ENCODE peak calls at places on chromosomes 1 and 21, in four cellular contexts. Q, P, L and Y are unnamed samples.

GRCh38 chr1:94422115-94422820 is 4.1 kb downstream of the ABCD3 start:
- DNase-seq in L (no peak), P (no peak), Q (no peak), Y (no peak)

GRCh38 chr21:29372063-29372802 is 73.5 kb downstream of the BACH1 start:
- DNase-seq in P (peak), L (peak), Q (peak), Y (peak)

GRCh38 chr1:236590553-236591150 is 13.7 kb downstream of the HEATR1 start:
- DNase-seq in L (no peak), Q (no peak), P (no peak), Y (no peak)

GRCh38 chr1:86200901-86201300 is 44.3 kb upstream of the COL24A1 start:
- DNase-seq in Q (no peak), L (no peak), P (no peak), Y (no peak)

GRCh38 chr1:65924471-65924870 is 131.8 kb downstream of the PDE4B start:
- DNase-seq in Q (no peak), P (no peak), L (no peak), Y (no peak)

GRCh38 chr1:93629101-93630059 is 52.3 kb downstream of the BCAR3 start:
- DNase-seq in P (peak), L (peak), Q (no peak), Y (peak)

GRCh38 chr1:9028921-9029715 is 2.9 kb upstream of the SLC2A7 start:
- DNase-seq in P (no peak), Q (no peak), L (no peak), Y (no peak)

GRCh38 chr1:86247553-86248279 is 91.1 kb upstream of the COL24A1 start:
- DNase-seq in L (no peak), P (no peak), Q (no peak), Y (no peak)

GRCh38 chr1:183310753-183311465 is 107.3 kb downstream of the NMNAT2 start:
- DNase-seq in Q (no peak), P (no peak), L (no peak), Y (no peak)

GRCh38 chr1:194280463-194280862 is 1094.0 kb upstream of the B3GALT2 start:
- DNase-seq in L (no peak), Q (no peak), P (no peak), Y (no peak)

GRCh38 chr1:76239470-76239918 is 164.9 kb downstream of the ST6GALNAC3 start:
- DNase-seq in Q (no peak), L (peak), P (no peak), Y (no peak)

GRCh38 chr1:200535605-200536004 is 84.9 kb downstream of the KIF14 start:
- DNase-seq in L (peak), P (peak), Q (peak), Y (no peak)

GRCh38 chr1:67647814-67648358 is 37.1 kb upstream of the GADD45A start:
- DNase-seq in L (no peak), P (no peak), Q (no peak), Y (no peak)

GRCh38 chr1:87508247-87508646 is 179.6 kb downstream of the LMO4 start:
- DNase-seq in L (no peak), Q (no peak), P (no peak), Y (no peak)

GRCh38 chr1:54275349-54275748 is 75.4 kb downstream of the MRPL37 start:
- DNase-seq in L (no peak), Q (no peak), P (no peak), Y (no peak)

GRCh38 chr1:218349365-218350021 is 4.4 kb downstream of the TGFB2 start:
- DNase-seq in P (no peak), Q (no peak), L (no peak), Y (no peak)

GRCh38 chr1:111733183-111733995 is 5.8 kb downstream of the INKA2 start:
- DNase-seq in P (peak), Q (no peak), L (peak), Y (no peak)

GRCh38 chr21:15159382-15160020 is 94.7 kb upstream of the NRIP1 start:
- DNase-seq in P (no peak), Q (no peak), L (no peak), Y (no peak)

GRCh38 chr1:200359610-200360163 is 50.1 kb downstream of the ZNF281 start:
- DNase-seq in L (peak), Q (no peak), P (no peak), Y (no peak)

GRCh38 chr1:84722794-84723193 is 32.5 kb upstream of the SSX2IP start:
- DNase-seq in Q (no peak), P (no peak), L (no peak), Y (no peak)
- TF ChIP-seq NR3C1 in Q (no peak), P (no peak), L (no peak), Y (no peak)

GRCh38 chr21:21196848-21197247 is 198.6 kb downstream of the NCAM2 start:
- DNase-seq in L (no peak), P (no peak), Q (no peak), Y (no peak)

GRCh38 chr21:21200939-21201610 is 202.9 kb downstream of the NCAM2 start:
- DNase-seq in P (no peak), Q (no peak), L (no peak), Y (no peak)

GRCh38 chr21:21203822-21204339 is 205.7 kb downstream of the NCAM2 start:
- DNase-seq in L (no peak), P (no peak), Q (no peak), Y (no peak)

GRCh38 chr21:21199342-21200102 is 201.3 kb downstream of the NCAM2 start:
- DNase-seq in Q (no peak), L (no peak), P (no peak), Y (no peak)

GRCh38 chr21:21200103-21200938 is 202.1 kb downstream of the NCAM2 start:
- DNase-seq in P (no peak), L (peak), Q (no peak), Y (peak)
- TF ChIP-seq NR3C1 in P (no peak), L (no peak), Q (no peak), Y (no peak)

GRCh38 chr1:117861694-117862093 is 67.7 kb downstream of the GDAP2 start:
- DNase-seq in P (no peak), Q (no peak), L (no peak), Y (no peak)

GRCh38 chr1:117857434-117857833 is 72.0 kb downstream of the GDAP2 start:
- DNase-seq in Q (no peak), P (peak), L (no peak), Y (peak)

GRCh38 chr1:117859901-117860300 is 69.5 kb downstream of the GDAP2 start:
- DNase-seq in Q (no peak), L (no peak), P (no peak), Y (no peak)

DNA sequence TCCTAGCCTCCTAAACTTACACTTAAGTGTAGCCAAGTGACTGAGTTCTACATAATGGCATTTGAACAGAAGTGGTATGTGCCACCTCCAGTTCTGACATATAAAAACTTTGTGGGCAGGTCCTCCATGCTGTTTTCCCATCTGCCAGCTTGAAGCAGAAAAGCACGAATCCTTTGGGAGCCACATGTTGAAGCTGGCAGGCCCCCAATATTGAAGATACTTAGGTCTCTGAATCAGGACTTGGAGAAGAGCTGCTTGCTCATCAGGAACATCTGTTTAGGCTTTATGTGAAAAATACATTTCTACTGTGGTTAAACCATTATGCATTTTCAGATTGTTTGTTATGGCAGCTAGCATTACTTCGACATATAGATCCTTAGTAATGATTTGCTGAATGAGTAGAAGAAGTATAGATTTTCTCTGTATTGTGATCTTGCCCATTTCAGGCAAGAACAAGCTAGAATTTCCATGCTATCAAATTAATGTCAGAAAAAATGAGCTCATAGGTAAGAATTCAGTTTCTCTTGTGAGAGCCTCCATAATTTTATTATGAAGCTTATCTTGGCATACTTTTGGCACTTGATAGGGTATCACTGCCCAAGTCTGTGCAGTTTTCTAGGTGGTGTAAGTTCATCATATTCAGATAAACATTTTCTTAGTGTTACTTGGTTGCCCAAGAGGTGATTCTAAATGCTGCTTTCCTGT is 68.4 kb downstream of the GDAP2 start:
- DNase-seq in L (no peak), P (no peak), Q (no peak), Y (no peak)
- TF ChIP-seq NR3C1 in L (no peak), P (no peak), Q (no peak), Y (no peak)

GRCh38 chr1:109712321-109712864 is 342 bp downstream of the GSTM5 start:
- DNase-seq in P (no peak), L (no peak), Q (no peak), Y (no peak)
- TF ChIP-seq NR3C1 in P (no peak), L (no peak), Q (no peak), Y (no peak)

DNA sequence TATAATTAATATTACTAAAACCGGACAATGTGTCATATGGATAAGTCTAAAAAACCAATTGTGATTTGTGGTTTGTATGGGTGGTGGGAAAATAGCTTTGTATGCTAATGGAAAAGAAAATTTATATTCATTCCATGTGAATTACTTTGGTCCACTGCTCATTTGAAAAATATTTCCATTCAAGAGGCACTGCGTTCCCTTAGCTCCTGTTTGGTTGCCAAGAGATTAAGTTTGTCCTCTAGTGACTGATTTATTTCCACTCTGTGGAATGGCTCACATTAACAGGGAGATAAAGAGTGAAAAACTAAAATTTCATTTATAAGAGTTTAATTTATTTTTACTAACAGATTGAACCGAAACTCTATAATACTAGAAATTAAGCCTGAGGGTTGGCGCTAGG is 744.1 kb upstream of the CHRM3 start:
- DNase-seq in L (no peak), P (no peak), Q (no peak), Y (no peak)
- TF ChIP-seq NR3C1 in L (no peak), P (no peak), Q (no peak), Y (no peak)

DNA sequence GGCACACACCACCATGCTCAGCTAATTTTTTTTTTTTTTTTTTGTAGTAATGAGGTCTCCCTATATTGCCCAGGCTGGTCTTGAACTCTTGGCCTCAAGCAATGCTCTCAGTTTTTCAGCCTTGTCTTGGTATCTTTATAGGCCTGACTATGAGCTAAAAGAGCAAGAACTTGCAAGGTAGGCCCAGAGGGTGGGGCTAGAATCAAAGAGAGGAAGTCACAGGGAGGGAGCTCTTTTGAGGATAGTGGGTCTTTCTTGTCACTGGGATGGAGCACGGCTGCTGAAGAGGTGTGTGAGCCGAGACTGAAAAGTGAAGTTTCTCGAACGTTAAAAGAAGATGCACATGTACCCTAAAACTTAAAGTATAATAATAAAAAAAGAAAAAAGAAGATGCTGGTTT is 260.0 kb upstream of the BEND5 start:
- DNase-seq in L (no peak), P (no peak), Q (peak), Y (no peak)
- TF ChIP-seq NR3C1 in L (no peak), P (no peak), Q (no peak), Y (no peak)